ENCODE peak calls at places on chromosomes 16 and 17, in nine cellular contexts. N, A, S, O, H, K, F, B and E are unnamed samples.

GRCh38 chr16:85821441-85821901 is 22.0 kb downstream of the COX4I1 start:
- DNase-seq in N (peak), A (peak), S (peak), O (peak), H (no peak), K (peak), F (peak), B (no peak), E (peak)

GRCh38 chr17:32261937-32262510 is 3.6 kb upstream of the RHBDL3 start:
- DNase-seq in N (no peak), A (no peak), S (no peak), O (no peak), H (no peak), K (no peak), F (no peak), B (no peak), E (no peak)

GRCh38 chr16:11668590-11669379 is 530 bp downstream of the SNN start:
- DNase-seq in N (peak), A (no peak), S (no peak), O (no peak), H (no peak), K (no peak), F (no peak), B (no peak), E (no peak)

GRCh38 chr17:65283704-65284103 is 146.5 kb downstream of the RGS9 start:
- DNase-seq in N (no peak), A (no peak), S (no peak), O (no peak), H (no peak), K (no peak), F (no peak), B (no peak), E (no peak)

GRCh38 chr16:28324235-28324886 is 32.0 kb downstream of the SBK1 start:
- DNase-seq in N (peak), A (no peak), S (peak), O (peak), H (no peak), K (no peak), F (peak), B (no peak), E (no peak)

GRCh38 chr16:17225551-17225950 is 245.2 kb downstream of the XYLT1 start:
- DNase-seq in N (no peak), A (peak), S (no peak), O (no peak), H (no peak), K (no peak), F (no peak), B (no peak), E (no peak)

GRCh38 chr17:41835800-41836549 is at the start of gene NT5C3B:
- DNase-seq in N (peak), A (no peak), S (peak), O (peak), H (no peak), K (peak), F (peak), B (no peak), E (no peak)

GRCh38 chr17:35892091-35892637 is 12.0 kb upstream of the CCL5 start:
- DNase-seq in N (no peak), A (no peak), S (no peak), O (no peak), H (no peak), K (no peak), F (peak), B (no peak), E (no peak)

GRCh38 chr17:66752411-66752810 is 82.5 kb upstream of the CACNG5 start:
- DNase-seq in N (no peak), A (no peak), S (no peak), O (no peak), H (no peak), K (no peak), F (no peak), B (no peak), E (no peak)

GRCh38 chr16:88349153-88349902 is 33.4 kb upstream of the ZNF469 start:
- DNase-seq in N (no peak), A (no peak), S (no peak), O (no peak), H (no peak), K (no peak), F (no peak), B (no peak), E (no peak)

GRCh38 chr16:46895399-46896313 is 11.5 kb downstream of the GPT2 start:
- DNase-seq in N (no peak), A (no peak), S (peak), O (no peak), H (no peak), K (no peak), F (no peak), B (no peak), E (no peak)
- TF ChIP-seq CTCF in N (no peak), A (no peak), S (no peak), O (no peak), H (no peak), K (no peak), F (no peak), B (no peak), E (no peak)

GRCh38 chr17:73305845-73306836 is 5.7 kb downstream of the CDC42EP4 start:
- DNase-seq in N (no peak), A (no peak), S (no peak), O (no peak), H (no peak), K (no peak), F (no peak), B (no peak), E (no peak)

GRCh38 chr17:73302189-73302588 is 9.6 kb downstream of the CDC42EP4 start:
- DNase-seq in N (no peak), A (peak), S (no peak), O (no peak), H (no peak), K (no peak), F (no peak), B (no peak), E (no peak)

GRCh38 chr17:73304438-73304837 is 7.4 kb downstream of the CDC42EP4 start:
- DNase-seq in N (peak), A (no peak), S (no peak), O (no peak), H (no peak), K (no peak), F (no peak), B (no peak), E (no peak)

GRCh38 chr17:73307130-73307529 is 4.7 kb downstream of the CDC42EP4 start:
- DNase-seq in N (no peak), A (no peak), S (peak), O (peak), H (no peak), K (peak), F (no peak), B (no peak), E (no peak)

GRCh38 chr17:73304971-73305786 is 6.6 kb downstream of the CDC42EP4 start:
- DNase-seq in N (peak), A (peak), S (peak), O (peak), H (no peak), K (peak), F (peak), B (no peak), E (peak)
- TF ChIP-seq CTCF in N (peak), A (no peak), S (no peak), O (peak), H (peak), K (peak), F (peak), B (no peak), E (peak)

GRCh38 chr17:77208217-77208808 is 67.5 kb downstream of the SEC14L1 start:
- DNase-seq in N (peak), A (peak), S (peak), O (no peak), H (peak), K (no peak), F (peak), B (no peak), E (peak)
- TF ChIP-seq CTCF in N (peak), A (peak), S (no peak), O (peak), H (peak), K (peak), F (peak), B (no peak), E (peak)

GRCh38 chr17:50541916-50542688 is 4.9 kb upstream of the SPATA20 start:
- DNase-seq in N (peak), A (no peak), S (peak), O (peak), H (no peak), K (peak), F (peak), B (no peak), E (peak)
- TF ChIP-seq CTCF in N (peak), A (no peak), S (no peak), O (peak), H (peak), K (peak), F (peak), B (no peak), E (peak)

DNA sequence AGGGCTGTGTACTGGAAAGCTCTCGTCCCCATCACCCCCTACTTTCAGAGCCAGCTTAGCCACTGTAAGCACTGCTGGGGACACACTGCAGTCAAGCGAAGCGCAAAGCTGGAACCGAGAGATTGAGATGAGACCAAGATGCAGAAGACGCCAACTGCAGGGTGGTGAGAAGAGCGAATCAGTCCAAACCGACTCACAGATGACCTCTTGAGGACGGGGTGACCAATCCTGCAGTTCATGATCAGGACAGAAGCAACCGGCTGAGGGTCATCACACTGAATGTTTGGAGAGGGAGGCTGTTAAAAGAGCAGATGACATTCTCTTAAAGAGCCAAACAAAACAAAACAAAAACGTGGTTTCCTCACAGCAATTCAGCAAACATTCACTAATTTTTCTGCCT is 8.5 kb downstream of the HASPIN start:
- DNase-seq in N (no peak), A (no peak), S (no peak), O (no peak), H (no peak), K (no peak), F (peak), B (no peak), E (peak)
- TF ChIP-seq CTCF in N (no peak), A (no peak), S (no peak), O (no peak), H (no peak), K (no peak), F (no peak), B (peak), E (peak)

GRCh38 chr16:6331770-6332169 is 1000.9 kb upstream of the RBFOX1 start:
- DNase-seq in N (no peak), A (no peak), S (no peak), O (no peak), H (no peak), K (no peak), F (no peak), B (no peak), E (no peak)

GRCh38 chr16:6335072-6335471 is 997.6 kb upstream of the RBFOX1 start:
- DNase-seq in N (peak), A (no peak), S (no peak), O (no peak), H (no peak), K (no peak), F (peak), B (no peak), E (no peak)
- TF ChIP-seq CTCF in N (peak), A (peak), S (no peak), O (peak), H (peak), K (peak), F (no peak), B (peak), E (peak)

GRCh38 chr17:18928726-18929125 is 23.2 kb upstream of the SLC5A10 start:
- DNase-seq in N (no peak), A (no peak), S (no peak), O (no peak), H (no peak), K (no peak), F (no peak), B (no peak), E (no peak)
- TF ChIP-seq CTCF in N (no peak), A (no peak), S (no peak), O (no peak), H (no peak), K (no peak), F (no peak), B (no peak), E (no peak)

GRCh38 chr17:55238197-55238930 is 26.4 kb upstream of the HLF start:
- DNase-seq in N (peak), A (peak), S (peak), O (peak), H (peak), K (peak), F (peak), B (peak), E (peak)

GRCh38 chr17:55241097-55241496 is 23.7 kb upstream of the HLF start:
- DNase-seq in N (no peak), A (no peak), S (no peak), O (no peak), H (no peak), K (no peak), F (no peak), B (no peak), E (no peak)

GRCh38 chr17:55237826-55238196 is 26.9 kb upstream of the HLF start:
- DNase-seq in N (no peak), A (no peak), S (no peak), O (no peak), H (no peak), K (no peak), F (no peak), B (no peak), E (no peak)

GRCh38 chr17:55237268-55237667 is 27.5 kb upstream of the HLF start:
- DNase-seq in N (no peak), A (no peak), S (no peak), O (no peak), H (no peak), K (no peak), F (no peak), B (no peak), E (no peak)

DNA sequence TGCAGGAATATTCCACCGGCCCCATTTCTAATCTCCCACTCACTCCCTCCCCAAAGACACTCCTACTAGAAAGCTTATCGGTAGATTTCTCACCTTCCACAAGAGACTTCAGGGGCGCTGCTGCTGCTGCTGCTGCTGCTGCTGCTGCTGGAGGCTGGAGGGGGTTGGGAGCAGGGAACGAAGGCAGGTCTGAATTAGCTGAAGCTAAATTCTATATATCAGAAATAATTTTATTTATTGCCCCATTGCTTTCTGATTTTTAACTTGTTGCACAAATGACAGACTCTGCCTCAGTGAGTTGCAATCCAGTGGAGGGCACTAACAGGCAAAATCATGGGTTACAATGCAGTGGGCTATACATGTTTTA is 25.8 kb upstream of the HLF start:
- DNase-seq in N (peak), A (no peak), S (no peak), O (no peak), H (no peak), K (no peak), F (no peak), B (no peak), E (no peak)
- TF ChIP-seq CTCF in N (no peak), A (peak), S (no peak), O (no peak), H (no peak), K (peak), F (peak), B (peak), E (no peak)